ENCODE peak calls at places on chromosomes 7 and 10, in five cellular contexts. B, R, K, N and C are unnamed samples.

GRCh38 chr10:88456730-88457129 is 126.4 kb downstream of the RNLS start:
- DNase-seq in K (no peak), B (no peak), N (no peak), R (no peak), C (no peak)

GRCh38 chr10:125080984-125081383 is 79.4 kb downstream of the CTBP2 start:
- DNase-seq in N (no peak), R (no peak), B (no peak), K (no peak), C (no peak)

GRCh38 chr10:71007516-71007915 is 119.2 kb upstream of the PCBD1 start:
- DNase-seq in K (no peak), B (no peak), R (no peak), N (no peak), C (no peak)

GRCh38 chr10:26697922-26698608 is 564 bp downstream of the PDSS1 start:
- DNase-seq in K (no peak), N (no peak), B (no peak), R (no peak), C (no peak)

GRCh38 chr7:129958643-129959479 is 6.1 kb upstream of the UBE2H start:
- DNase-seq in K (peak; percentile 95), B (no peak), R (no peak), N (peak; percentile 84), C (peak; percentile 69)

GRCh38 chr10:59181668-59182067 is 5.2 kb downstream of the PHYHIPL start:
- DNase-seq in R (peak; percentile 17), N (peak; percentile 88), B (no peak), K (peak; percentile 14), C (peak; percentile 50)

GRCh38 chr7:130904031-130904757 is 170.2 kb upstream of the KLF14 start:
- DNase-seq in B (no peak), K (peak; percentile 42), R (no peak), N (peak; percentile 85), C (peak; percentile 93)

GRCh38 chr10:2623675-2624274 is 443.6 kb upstream of the PFKP start:
- DNase-seq in R (no peak), B (no peak), N (no peak), K (no peak), C (no peak)

GRCh38 chr7:105715528-105715927 is 134.2 kb upstream of the EFCAB10 start:
- DNase-seq in K (no peak), B (no peak), N (no peak), R (no peak), C (no peak)

GRCh38 chr7:27221201-27221797 is 21.3 kb upstream of the EVX1 start:
- DNase-seq in R (no peak), N (no peak), B (no peak), K (no peak), C (no peak)

GRCh38 chr7:128459394-128459878 is 3.8 kb downstream of the HILPDA start:
- DNase-seq in R (peak; percentile 57), N (peak; percentile 53), K (peak; percentile 85), B (no peak), C (peak; percentile 59)

GRCh38 chr7:25946181-25946580 is 205.8 kb upstream of the NFE2L3 start:
- DNase-seq in K (no peak), B (no peak), R (no peak), N (no peak), C (no peak)

GRCh38 chr7:56449762-56450161 is 333.5 kb upstream of the NUPR2 start:
- DNase-seq in K (no peak), R (no peak), N (no peak), B (no peak), C (no peak)

GRCh38 chr10:7153750-7154149 is 257.1 kb downstream of the SFMBT2 start:
- DNase-seq in B (no peak), K (no peak), R (no peak), N (no peak), C (no peak)

GRCh38 chr10:62106929-62107519 is 161.6 kb downstream of the RTKN2 start:
- DNase-seq in N (no peak), R (no peak), B (no peak), K (no peak), C (no peak)

GRCh38 chr10:62109532-62110293 is 158.9 kb downstream of the RTKN2 start:
- DNase-seq in R (peak; percentile 51), K (no peak), B (no peak), N (no peak), C (no peak)

GRCh38 chr10:62112963-62113362 is 155.7 kb downstream of the RTKN2 start:
- DNase-seq in B (no peak), R (no peak), K (no peak), N (no peak), C (no peak)

GRCh38 chr10:62112325-62112724 is 156.3 kb downstream of the RTKN2 start:
- DNase-seq in K (no peak), R (no peak), B (no peak), N (no peak), C (no peak)

GRCh38 chr10:62108768-62109430 is 159.7 kb downstream of the RTKN2 start:
- DNase-seq in K (no peak), N (no peak), B (no peak), R (no peak), C (no peak)
- TF ChIP-seq SP1 in K (no peak), N (no peak), B (no peak), R (no peak), C (no peak)

GRCh38 chr7:94190599-94191061 is 186.5 kb upstream of the BET1 start:
- DNase-seq in B (no peak), N (no peak), K (no peak), R (no peak), C (peak; percentile 13)
- H3K27ac ChIP-seq in B (no peak overlapping the region), N (no peak overlapping the region), K (no peak overlapping the region), R (no peak overlapping the region), C (no peak overlapping the region)

GRCh38 chr7:147196476-147196875 is 1079.9 kb downstream of the CNTNAP2 start:
- DNase-seq in N (no peak), B (no peak), R (no peak), K (no peak), C (no peak)
- TF ChIP-seq SP1 in N (no peak), B (no peak), R (no peak), K (no peak), C (no peak)

GRCh38 chr10:1270490-1270889 is 214.3 kb downstream of the WDR37 start:
- DNase-seq in N (no peak), K (no peak), B (no peak), R (no peak), C (no peak)

GRCh38 chr10:1268856-1269255 is 212.7 kb downstream of the WDR37 start:
- DNase-seq in R (no peak), B (no peak), N (no peak), K (peak; percentile 42), C (no peak)

GRCh38 chr10:1266033-1266802 is 210.0 kb downstream of the WDR37 start:
- DNase-seq in K (no peak), R (no peak), N (no peak), B (no peak), C (no peak)

GRCh38 chr10:1267148-1267547 is 211.0 kb downstream of the WDR37 start:
- DNase-seq in B (no peak), N (no peak), R (no peak), K (no peak), C (no peak)

GRCh38 chr10:1267568-1267967 is 211.4 kb downstream of the WDR37 start:
- DNase-seq in R (no peak), B (no peak), K (no peak), N (no peak), C (no peak)
- H3K27ac ChIP-seq in R (no peak overlapping the region), B (no peak overlapping the region), K (no peak overlapping the region), N (no peak overlapping the region), C (no peak overlapping the region)

DNA sequence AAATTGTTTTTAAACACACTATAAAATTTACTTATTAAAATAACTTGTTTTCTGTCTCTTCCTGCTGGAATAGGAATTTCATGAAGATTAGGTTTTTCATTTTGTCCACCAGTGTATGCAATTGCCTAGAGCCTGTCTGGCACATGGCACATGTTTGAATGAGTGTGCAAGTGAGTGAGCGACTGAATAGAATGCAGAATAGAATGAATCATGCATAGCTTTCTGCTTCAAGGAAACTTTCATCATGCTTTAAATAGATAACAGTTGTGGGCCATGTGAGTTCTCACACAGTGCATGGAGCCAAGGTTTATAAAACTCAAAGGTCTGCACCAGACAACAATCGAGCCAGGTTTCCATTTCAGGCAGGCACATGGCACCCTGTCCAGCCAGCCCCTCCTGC is 74.2 kb upstream of the HECW1 start:
- DNase-seq in N (no peak), R (no peak), B (no peak), K (no peak), C (no peak)
- TF ChIP-seq SP1 in N (no peak), R (no peak), B (no peak), K (no peak), C (no peak)